ENCODE peak calls at places on chromosomes 6 and 20, in four cellular contexts. X, P, A and W are unnamed samples.

GRCh38 chr6:165961236-165961751 is 206.4 kb downstream of the TBXT start:
- DNase-seq in X (no peak), A (no peak), P (no peak), W (no peak)

GRCh38 chr6:7324520-7324919 is 11.5 kb upstream of the SSR1 start:
- DNase-seq in A (no peak), X (no peak), P (no peak), W (no peak)

GRCh38 chr6:26155066-26155925 is 68.1 kb downstream of the HFE start:
- DNase-seq in P (no peak), X (no peak), A (peak; percentile 43), W (no peak)

GRCh38 chr6:43871933-43872332 is 101.9 kb downstream of the VEGFA start:
- DNase-seq in P (no peak), X (no peak), A (no peak), W (no peak)

GRCh38 chr6:149960488-149960887 is 3.3 kb upstream of the ULBP1 start:
- DNase-seq in P (no peak), A (no peak), X (no peak), W (no peak)

GRCh38 chr6:113596907-113597583 is 260.1 kb upstream of the MARCKS start:
- DNase-seq in X (no peak), P (no peak), A (no peak), W (no peak)

GRCh38 chr20:44706371-44707258 is 8.6 kb upstream of the CCN5 start:
- DNase-seq in A (no peak), P (no peak), X (no peak), W (no peak)

GRCh38 chr6:163780993-163781392 is 366.5 kb downstream of the QKI start:
- DNase-seq in X (no peak), A (no peak), P (no peak), W (no peak)

GRCh38 chr6:123519191-123519510 is 117.6 kb downstream of the TRDN start:
- DNase-seq in P (no peak), A (no peak), X (no peak), W (no peak)

GRCh38 chr6:6676910-6677441 is 88.5 kb downstream of the LY86 start:
- DNase-seq in P (peak; percentile 75), A (peak; percentile 67), X (peak; percentile 65), W (peak; percentile 66)

GRCh38 chr6:165695736-165696515 is 32.9 kb upstream of the PDE10A start:
- DNase-seq in P (no peak), A (no peak), X (no peak), W (no peak)

GRCh38 chr6:391559-392440 is at the start of gene IRF4:
- DNase-seq in A (no peak), P (no peak), X (no peak), W (no peak)
- TF ChIP-seq TCF7L2 in A (no peak), P (no peak), X (no peak), W (no peak)

GRCh38 chr20:34549929-34550305 is 8.6 kb upstream of the MAP1LC3A start:
- DNase-seq in X (no peak), A (no peak), P (no peak), W (no peak)

GRCh38 chr20:34547844-34548613 is 10.5 kb upstream of the MAP1LC3A start:
- DNase-seq in X (no peak), P (no peak), A (no peak), W (no peak)

GRCh38 chr20:34552569-34552968 is 5.9 kb upstream of the MAP1LC3A start:
- DNase-seq in P (no peak), A (no peak), X (no peak), W (no peak)

GRCh38 chr20:34546751-34547181 is 11.8 kb upstream of the MAP1LC3A start:
- DNase-seq in A (no peak), P (no peak), X (no peak), W (no peak)

GRCh38 chr20:34549291-34549928 is 9.1 kb upstream of the MAP1LC3A start:
- DNase-seq in A (peak; percentile 60), P (no peak), X (peak; percentile 19), W (no peak)
- TF ChIP-seq TCF7L2 in A (no peak), P (no peak), X (no peak), W (no peak)

DNA sequence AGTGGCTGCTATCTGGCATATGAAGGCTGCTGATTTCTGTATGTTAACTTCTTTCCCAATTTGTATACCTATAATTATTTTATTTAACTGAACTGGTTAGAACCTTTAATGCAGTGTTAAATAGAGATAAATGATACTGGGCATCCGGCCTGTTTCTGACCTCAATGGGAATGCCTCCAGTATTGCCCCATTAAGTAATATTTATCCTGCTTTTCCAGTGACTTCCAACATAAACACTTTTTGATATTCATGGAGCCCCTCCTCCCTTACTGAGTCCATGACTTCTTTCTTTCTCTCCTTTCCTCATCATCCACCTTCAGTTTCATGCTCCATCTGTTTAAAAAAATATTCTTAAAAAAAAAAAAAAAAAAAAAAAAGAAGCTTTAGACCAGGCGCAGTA is 8.8 kb downstream of the TRIM27 start:
- DNase-seq in A (no peak), X (no peak), P (no peak), W (no peak)
- TF ChIP-seq TCF7L2 in A (no peak), X (no peak), P (no peak), W (no peak)

DNA sequence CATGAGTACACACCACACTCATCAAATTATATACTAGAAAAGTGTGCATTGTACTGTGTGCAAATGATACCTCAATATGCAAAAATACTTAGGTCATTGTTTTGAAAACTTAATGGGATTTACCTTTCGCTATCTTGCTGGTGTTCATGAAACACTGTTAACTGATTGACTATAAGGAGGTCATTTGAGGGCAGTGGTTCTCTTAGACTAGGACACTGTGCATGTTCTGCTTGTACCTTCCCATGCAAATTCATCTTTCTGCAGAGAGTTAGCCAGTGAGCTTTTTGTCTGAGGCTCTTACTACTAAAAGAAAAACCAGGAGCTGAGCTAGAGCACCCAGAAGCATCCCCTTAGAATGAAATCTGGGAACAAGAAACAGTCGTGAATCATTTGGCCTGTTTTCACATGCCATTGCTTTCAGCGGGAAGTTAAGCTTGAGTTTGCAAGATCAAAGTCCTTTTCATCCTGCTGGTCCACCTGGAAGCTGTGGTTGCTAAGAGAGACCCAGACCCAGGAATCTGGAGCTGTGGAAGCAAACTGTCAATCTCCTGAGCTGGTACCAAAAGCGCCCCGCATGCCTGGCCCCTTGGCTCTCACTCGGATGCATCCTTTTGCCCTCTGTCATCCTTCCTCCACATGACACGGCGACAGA is 204.9 kb downstream of the TTLL2 start:
- DNase-seq in A (peak; percentile 60), X (no peak), P (no peak), W (no peak)
- TF ChIP-seq TCF7L2 in A (no peak), X (no peak), P (no peak), W (no peak)

GRCh38 chr20:57618091-57618765 is 2.0 kb downstream of the ZBP1 start:
- DNase-seq in A (no peak), X (peak; percentile 57), P (no peak), W (no peak)
- TF ChIP-seq TCF7L2 in A (no peak), X (no peak), P (no peak), W (no peak)

DNA sequence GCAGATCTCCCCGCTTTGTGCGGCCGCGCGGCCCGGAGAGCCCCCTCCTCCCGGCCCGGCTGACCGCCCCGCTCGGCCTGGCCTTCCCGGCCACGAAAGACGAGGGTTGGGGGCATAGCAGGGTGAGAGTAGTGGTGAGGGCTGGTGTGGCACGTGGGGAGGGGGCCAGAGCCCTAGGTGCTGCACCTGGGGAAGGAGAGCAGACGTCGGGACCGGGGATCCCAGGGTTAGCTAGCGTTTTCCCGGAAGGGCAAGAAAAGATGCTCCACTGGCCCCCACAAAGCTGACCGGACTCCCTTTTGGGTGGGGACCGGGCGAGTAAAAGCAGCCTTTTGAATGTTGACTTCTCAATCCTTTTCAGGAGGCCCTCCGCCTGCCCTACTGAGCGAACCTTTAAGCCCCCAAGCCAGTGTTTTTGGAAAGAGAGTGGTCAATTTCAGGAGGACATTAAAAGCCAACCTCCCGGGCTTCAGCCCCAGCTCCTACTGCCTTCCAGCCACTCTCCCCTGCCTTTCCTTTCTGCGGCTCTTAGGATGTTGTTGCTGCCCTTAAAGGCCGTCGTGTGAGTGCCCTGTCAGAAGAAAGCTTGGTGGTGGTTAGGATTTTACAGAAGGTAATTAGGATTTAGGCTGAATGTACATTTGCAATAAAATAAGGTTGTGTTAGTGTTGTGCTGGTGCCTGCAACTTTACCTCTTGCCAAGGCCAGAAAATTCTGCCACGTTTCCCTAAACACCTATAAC is 652 bp upstream of the BACH2 start:
- DNase-seq in X (no peak), P (no peak), A (no peak), W (no peak)
- TF ChIP-seq TCF7L2 in X (no peak), P (no peak), A (no peak), W (no peak)

GRCh38 chr6:145963216-145964068 is 716 bp downstream of the SHPRH start:
- DNase-seq in A (no peak), X (peak; percentile 1), P (peak; percentile 55), W (no peak)
- TF ChIP-seq TCF7L2 in A (no peak), X (no peak), P (no peak), W (no peak)